ENCODE peak calls at places on chromosome 9, in nine cellular contexts. U is K562, D is A549, Q is endothelial cell of umbilical vein, B is SK-N-SH, P is H1, C is HepG2, N is GM12878, K is HCT116. V is an unnamed sample.

GRCh38 chr9:131661954-131662621 is 77.8 kb downstream of the RAPGEF1 start:
- DNase-seq in P (no peak), K (no peak), D (no peak), B (no peak), Q (peak; percentile 41), N (no peak), U (peak; percentile 49), C (no peak), V (no peak)

GRCh38 chr9:97394881-97395280 is 17.0 kb upstream of the TDRD7 start:
- DNase-seq in N (no peak), Q (no peak), P (no peak), K (no peak), B (no peak), U (no peak), C (peak; percentile 85), D (no peak), V (no peak)

GRCh38 chr9:109454041-109454440 is 44.1 kb downstream of the PTPN3 start:
- DNase-seq in D (no peak), C (no peak), N (no peak), U (no peak), B (no peak), K (no peak), P (no peak), Q (no peak), V (no peak)

GRCh38 chr9:98409637-98410173 is 154.3 kb upstream of the TBC1D2 start:
- DNase-seq in K (no peak), D (no peak), C (no peak), P (no peak), B (no peak), Q (peak; percentile 11), U (no peak), N (no peak), V (no peak)

GRCh38 chr9:3751125-3751758 is 225.4 kb upstream of the RFX3 start:
- DNase-seq in B (no peak), D (peak; percentile 47), Q (no peak), C (peak; percentile 3), P (no peak), K (no peak), N (no peak), U (no peak), V (peak; percentile 76)

GRCh38 chr9:19174127-19174921 is 47.0 kb upstream of the PLIN2 start:
- DNase-seq in C (peak; percentile 79), B (peak; percentile 71), N (peak; percentile 64), K (peak; percentile 34), P (no peak), Q (peak; percentile 68), D (peak; percentile 63), U (peak; percentile 44), V (peak; percentile 98)

GRCh38 chr9:126614088-126614454 is 343 bp downstream of the LMX1B start:
- DNase-seq in B (peak; percentile 51), Q (no peak), C (no peak), K (no peak), N (no peak), P (no peak), U (no peak), D (peak; percentile 40), V (no peak)

GRCh38 chr9:99666571-99666970 is 155.1 kb upstream of the NR4A3 start:
- DNase-seq in P (no peak), N (peak; percentile 16), B (peak; percentile 10), C (no peak), D (no peak), Q (no peak), U (no peak), K (no peak), V (no peak)

GRCh38 chr9:95515272-95516113 is 1.3 kb downstream of the PTCH1 start:
- DNase-seq in P (no peak), B (peak; percentile 82), Q (peak; percentile 17), C (no peak), K (no peak), U (peak; percentile 47), N (no peak), D (no peak), V (peak; percentile 49)

GRCh38 chr9:130298663-130299279 is 33.2 kb downstream of the HMCN2 start:
- DNase-seq in K (no peak), N (no peak), D (no peak), U (peak; percentile 44), B (no peak), C (peak; percentile 6), Q (no peak), P (no peak), V (peak; percentile 35)

GRCh38 chr9:214488-215448 is at the start of gene DOCK8:
- DNase-seq in U (peak; percentile 78), N (no peak), P (no peak), B (peak; percentile 32), C (peak; percentile 31), K (peak; percentile 35), Q (peak; percentile 24), D (peak; percentile 75), V (peak; percentile 99)

GRCh38 chr9:126704157-126704941 is 90.6 kb downstream of the LMX1B start:
- DNase-seq in C (no peak), U (peak; percentile 70), N (no peak), P (no peak), K (peak; percentile 29), B (peak; percentile 52), Q (no peak), D (peak; percentile 60), V (peak; percentile 69)

GRCh38 chr9:18250051-18250450 is 223.9 kb upstream of the ADAMTSL1 start:
- DNase-seq in B (no peak), D (no peak), C (no peak), N (no peak), Q (no peak), P (no peak), K (no peak), U (no peak), V (no peak)

GRCh38 chr9:35518981-35519679 is 29.2 kb downstream of the RUSC2 start:
- DNase-seq in K (no peak), Q (peak; percentile 55), C (no peak), U (no peak), D (peak; percentile 73), P (no peak), B (no peak), N (no peak), V (no peak)

GRCh38 chr9:73596321-73596720 is 444.7 kb downstream of the ANXA1 start:
- DNase-seq in B (no peak), U (no peak), C (no peak), K (no peak), N (no peak), D (no peak), P (no peak), Q (no peak), V (no peak)

GRCh38 chr9:81372628-81373191 is 316.6 kb downstream of the TLE1 start:
- DNase-seq in C (no peak), P (no peak), D (no peak), N (no peak), B (no peak), U (no peak), K (no peak), Q (no peak), V (no peak)

GRCh38 chr9:94630833-94631232 is 8.5 kb downstream of the FBP1 start:
- DNase-seq in Q (no peak), U (no peak), N (no peak), B (no peak), K (no peak), P (no peak), C (no peak), D (no peak), V (no peak)

GRCh38 chr9:136804509-136805206 is 3.1 kb upstream of the RABL6 start:
- DNase-seq in K (no peak), Q (no peak), N (no peak), P (no peak), U (no peak), B (no peak), D (no peak), C (no peak), V (no peak)

GRCh38 chr9:120886490-120886967 is 9.5 kb upstream of the PHF19 start:
- DNase-seq in P (no peak), B (no peak), N (no peak), C (no peak), K (no peak), Q (no peak), U (no peak), D (no peak), V (peak; percentile 51)

GRCh38 chr9:127318651-127319167 is 54.1 kb downstream of the GARNL3 start:
- DNase-seq in K (no peak), C (no peak), P (no peak), B (no peak), D (no peak), U (no peak), Q (no peak), N (no peak), V (no peak)

GRCh38 chr9:134331186-134332025 is 5.2 kb downstream of the RXRA start:
- DNase-seq in U (no peak), B (no peak), N (no peak), Q (no peak), K (no peak), P (no peak), D (no peak), C (no peak), V (no peak)

GRCh38 chr9:92481029-92481633 is 1.2 kb downstream of the ASPN start:
- DNase-seq in D (no peak), C (no peak), U (peak; percentile 32), Q (no peak), P (no peak), K (no peak), N (no peak), B (no peak), V (no peak)
- H3K4me3 ChIP-seq in D (no peak overlapping the region), C (no peak overlapping the region), U (no peak overlapping the region), Q (no peak overlapping the region), P (no peak overlapping the region), K (no peak overlapping the region), N (no peak overlapping the region), B (no peak overlapping the region), V (no peak overlapping the region)

GRCh38 chr9:21070171-21070571 is 7.6 kb downstream of the IFNB1 start:
- DNase-seq in B (no peak), P (no peak), C (no peak), N (no peak), D (peak; percentile 76), Q (peak; percentile 97), U (no peak), K (peak; percentile 16), V (peak; percentile 65)

GRCh38 chr9:21075484-21075883 is 2.3 kb downstream of the IFNB1 start:
- DNase-seq in B (no peak), P (no peak), D (no peak), U (no peak), C (no peak), Q (no peak), K (no peak), N (no peak), V (no peak)

GRCh38 chr9:21070887-21071286 is 6.9 kb downstream of the IFNB1 start:
- DNase-seq in D (no peak), U (no peak), K (no peak), Q (no peak), N (no peak), C (no peak), B (no peak), P (no peak), V (no peak)
- TF ChIP-seq MAX in D (no peak), U (no peak), K (no peak), Q (no peak), N (no peak), C (no peak), B (no peak), P (no peak), V (no peak)

GRCh38 chr9:37650299-37650872 is 368 bp upstream of the FRMPD1 start:
- DNase-seq in U (no peak), D (no peak), C (no peak), N (no peak), P (no peak), K (no peak), B (no peak), Q (no peak), V (no peak)
- H3K4me3 ChIP-seq in U (no peak overlapping the region), D (peak overlapping the region; percentile 58), C (no peak overlapping the region), N (no peak overlapping the region), P (peak overlapping the region; percentile 69), K (peak overlapping the region; percentile 30), B (no peak overlapping the region), Q (peak overlapping the region; percentile 17), V (no peak overlapping the region)

GRCh38 chr9:128558431-128559310 is 6.3 kb downstream of the SPTAN1 start:
- DNase-seq in B (peak; percentile 72), P (no peak), C (peak; percentile 53), D (peak; percentile 47), U (peak; percentile 86), Q (peak; percentile 97), N (peak; percentile 97), K (peak; percentile 44), V (peak; percentile 82)
- TF ChIP-seq MAX in B (peak; percentile 81), P (no peak), C (peak; percentile 57), D (peak; percentile 84), U (peak; percentile 78), Q (peak; percentile 64), N (no peak), K (peak; percentile 78), V (no peak)

V was measured in NB4.